ENCODE peak calls at places on chromosomes 16 and 17, in four cellular contexts. N is K562, D is H1, S is HepG2. E is an unnamed sample.

GRCh38 chr16:66261826-66262225 is 104.7 kb upstream of the CDH5 start:
- DNase-seq in N (no peak), S (no peak), D (no peak), E (no peak)

GRCh38 chr17:5580974-5581373 is 3.3 kb downstream of the NLRP1 start:
- DNase-seq in S (no peak), D (no peak), N (no peak), E (no peak)

GRCh38 chr17:4594406-4595349 is 10.3 kb downstream of the SMTNL2 start:
- DNase-seq in D (no peak), N (peak; percentile 64), S (no peak), E (peak; percentile 64)

GRCh38 chr16:84585886-84586285 is 32.0 kb downstream of the COTL1 start:
- DNase-seq in D (peak; percentile 38), N (peak; percentile 74), S (no peak), E (peak; percentile 52)

GRCh38 chr17:20896153-20896649 is 146.6 kb downstream of the USP22 start:
- DNase-seq in S (no peak), N (no peak), D (no peak), E (no peak)

GRCh38 chr16:12546918-12547607 is 256.6 kb downstream of the CPPED1 start:
- DNase-seq in S (no peak), N (no peak), D (no peak), E (peak; percentile 47)

GRCh38 chr17:60391419-60392041 is 403 bp downstream of the USP32 start:
- DNase-seq in D (peak; percentile 17), N (no peak), S (no peak), E (no peak)

GRCh38 chr17:40793800-40794199 is 6.0 kb downstream of the KRT28 start:
- DNase-seq in S (no peak), N (no peak), D (no peak), E (no peak)

GRCh38 chr17:36939059-36939943 is 2.0 kb downstream of the LHX1 start:
- DNase-seq in D (no peak), S (no peak), N (no peak), E (no peak)

GRCh38 chr17:1244606-1245012 is 25.6 kb upstream of the BHLHA9 start:
- DNase-seq in D (no peak), S (no peak), N (no peak), E (no peak)

GRCh38 chr16:63080736-63081135 is 1044.5 kb upstream of the CDH8 start:
- DNase-seq in N (no peak), S (no peak), D (no peak), E (no peak)

GRCh38 chr16:16083421-16084156 is 134.2 kb downstream of the ABCC1 start:
- DNase-seq in N (peak; percentile 66), S (peak; percentile 61), D (no peak), E (no peak)

GRCh38 chr17:67312265-67312664 is 54.1 kb downstream of the PSMD12 start:
- DNase-seq in N (no peak), S (no peak), D (no peak), E (no peak)

GRCh38 chr17:44111777-44112176 is 11.7 kb downstream of the HDAC5 start:
- DNase-seq in S (no peak), N (no peak), D (no peak), E (no peak)

GRCh38 chr17:79667121-79667715 is 56.4 kb upstream of the RBFOX3 start:
- DNase-seq in D (no peak), N (no peak), S (no peak), E (no peak)

GRCh38 chr17:35868791-35869190 is at the start of gene HEATR9:
- DNase-seq in N (no peak), S (no peak), D (no peak), E (no peak)

GRCh38 chr17:28716740-28717577 is 709 bp downstream of the RAB34 start:
- DNase-seq in D (no peak), S (no peak), N (no peak), E (no peak)
- TF ChIP-seq POLR2A in D (no peak), S (no peak), N (no peak), E (no peak)

GRCh38 chr17:71628306-71628705 is 492.5 kb upstream of the SOX9 start:
- DNase-seq in S (no peak), D (no peak), N (no peak), E (no peak)

GRCh38 chr17:71634376-71634775 is 486.4 kb upstream of the SOX9 start:
- DNase-seq in S (no peak), D (no peak), N (no peak), E (no peak)

GRCh38 chr17:71633391-71633849 is 487.4 kb upstream of the SOX9 start:
- DNase-seq in D (no peak), N (no peak), S (no peak), E (no peak)

GRCh38 chr17:71632328-71632727 is 488.5 kb upstream of the SOX9 start:
- DNase-seq in N (no peak), D (no peak), S (no peak), E (no peak)

GRCh38 chr17:71631483-71631882 is 489.3 kb upstream of the SOX9 start:
- DNase-seq in D (no peak), S (no peak), N (no peak), E (no peak)
- TF ChIP-seq TAF1 in D (no peak), S (no peak), N (no peak), E (no peak)

DNA sequence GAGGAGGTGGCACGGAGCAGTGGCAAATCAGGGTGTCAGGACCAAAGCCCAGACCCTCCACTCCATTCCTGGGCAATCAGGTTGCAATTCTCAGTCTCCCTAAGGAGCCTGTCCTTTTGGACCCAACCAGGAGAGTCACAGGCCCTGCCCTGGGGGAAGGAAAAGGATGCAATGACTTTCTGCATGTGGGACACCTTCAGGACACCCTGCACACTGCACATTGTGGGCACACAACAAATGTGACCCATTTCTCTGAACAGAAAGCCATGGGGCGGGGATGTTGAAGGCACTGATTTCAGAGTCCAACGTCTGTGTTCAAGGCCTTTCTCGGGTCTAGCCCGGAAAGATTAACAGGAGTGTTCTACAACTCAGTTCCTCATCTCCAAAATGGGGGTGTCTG is 286.2 kb upstream of the FOXF1 start:
- DNase-seq in N (no peak), S (no peak), D (no peak), E (no peak)
- TF ChIP-seq POLR2A in N (no peak), S (no peak), D (no peak), E (no peak)

GRCh38 chr16:68074850-68075249 is 10.3 kb upstream of the NFATC3 start:
- DNase-seq in D (no peak), N (no peak), S (no peak), E (peak; percentile 64)
- TF ChIP-seq TAF1 in D (no peak), N (no peak), S (no peak), E (no peak)

GRCh38 chr17:61684818-61685217 is 93.8 kb upstream of the NACA2 start:
- DNase-seq in S (no peak), D (no peak), N (no peak), E (no peak)

GRCh38 chr17:61694095-61694494 is 103.1 kb upstream of the NACA2 start:
- DNase-seq in S (no peak), N (no peak), D (no peak), E (no peak)

GRCh38 chr17:61686114-61686513 is 95.1 kb upstream of the NACA2 start:
- DNase-seq in N (no peak), D (no peak), S (no peak), E (no peak)

GRCh38 chr17:61687769-61688168 is 96.8 kb upstream of the NACA2 start:
- DNase-seq in D (no peak), S (no peak), N (no peak), E (no peak)

GRCh38 chr17:61689610-61690180 is 98.7 kb upstream of the NACA2 start:
- DNase-seq in S (no peak), D (no peak), N (no peak), E (no peak)
- TF ChIP-seq POLR2A in S (no peak), D (no peak), N (no peak), E (no peak)

DNA sequence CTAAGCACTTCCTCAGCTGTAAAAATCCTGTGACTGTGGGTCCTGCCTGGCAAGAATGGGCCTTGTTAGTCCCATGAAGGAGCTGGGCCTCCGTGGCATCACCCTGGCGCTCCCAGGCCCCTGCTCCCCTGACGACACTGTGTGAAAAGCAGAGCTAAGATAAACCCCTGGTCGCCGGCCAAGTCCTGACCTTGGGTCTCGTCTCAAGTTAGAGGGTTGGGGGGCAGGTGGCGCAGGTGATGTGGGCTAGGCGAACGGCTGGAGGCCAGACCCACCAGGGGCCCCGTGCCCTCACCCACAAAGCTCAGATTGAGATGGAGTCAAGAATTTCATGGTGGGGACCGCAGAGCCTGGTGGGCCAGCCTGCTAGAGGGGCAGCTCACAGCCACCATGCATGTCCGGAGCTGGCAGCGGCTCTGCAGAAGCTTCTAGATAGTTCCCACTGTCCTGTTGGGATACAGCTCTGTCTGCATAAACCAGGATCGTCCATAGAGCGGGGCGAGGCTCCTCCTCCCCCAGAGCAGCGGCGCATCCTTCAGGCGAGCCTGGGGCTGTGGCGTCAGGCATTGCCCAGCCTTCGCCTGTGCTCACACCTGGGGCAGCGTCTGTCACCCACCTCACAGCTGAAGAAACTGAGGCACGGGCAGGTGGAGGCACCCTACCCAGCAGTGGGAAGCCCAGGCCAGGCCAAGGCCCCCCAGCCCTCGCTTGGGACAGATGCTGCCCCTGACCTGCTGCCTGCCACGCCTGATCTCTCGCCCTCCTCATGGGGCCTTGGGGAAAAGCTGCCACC is 12.0 kb downstream of the CYBC1 start:
- DNase-seq in S (no peak), D (no peak), N (no peak), E (no peak)
- TF ChIP-seq TAF1 in S (no peak), D (no peak), N (no peak), E (no peak)

DNA sequence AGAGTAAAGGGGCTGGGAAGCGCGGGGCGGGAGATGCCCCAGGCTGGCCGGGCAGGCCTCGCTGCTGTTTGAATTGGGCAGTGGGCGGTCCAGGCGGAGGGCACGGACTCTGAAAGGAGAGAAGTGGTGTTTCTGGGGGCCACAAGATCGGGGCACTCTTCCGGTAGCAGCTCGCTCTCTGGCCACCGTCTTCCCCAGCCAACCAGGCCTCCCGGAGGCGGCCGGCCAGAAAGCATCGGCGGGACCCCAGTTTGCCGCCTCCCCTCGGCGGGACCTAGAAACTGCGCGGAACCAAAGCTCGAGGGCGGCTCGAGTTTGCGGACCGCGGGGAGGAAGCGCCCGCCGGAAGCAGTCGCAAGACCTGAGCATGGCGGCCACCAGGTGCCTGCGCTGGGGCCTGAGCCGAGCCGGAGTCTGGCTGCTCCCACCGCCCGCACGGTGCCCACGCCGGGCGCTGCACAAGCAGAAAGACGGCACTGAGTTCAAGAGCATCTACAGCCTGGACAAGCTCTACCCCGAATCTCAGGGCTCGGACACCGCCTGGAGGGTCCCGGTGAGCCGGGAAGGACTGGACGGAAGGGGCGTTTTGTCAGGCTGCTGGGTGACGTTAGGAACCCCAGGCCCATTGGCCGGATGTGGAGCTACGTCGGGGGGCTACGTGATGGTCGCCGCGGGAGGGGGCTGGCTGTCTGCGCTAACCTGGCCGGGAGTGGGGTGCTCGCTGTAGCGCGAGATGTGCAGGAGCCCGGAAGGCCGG is at the start of gene MRPL58:
- DNase-seq in S (peak; percentile 88), N (peak; percentile 92), D (peak; percentile 80), E (peak; percentile 89)
- TF ChIP-seq POLR2A in S (peak; percentile 89), N (peak; percentile 91), D (peak; percentile 96), E (peak; percentile 82)

GRCh38 chr17:48641541-48642058 is 15.4 kb upstream of the HOXB9 start:
- DNase-seq in S (no peak), D (no peak), N (no peak), E (no peak)
- TF ChIP-seq TAF1 in S (no peak), D (no peak), N (no peak), E (no peak)